ENCODE peak calls at places on chromosomes 1 and 21, in six cellular contexts. Z is fibroblast of pulmonary artery, X is AG04449, A is GM06990, Q is endothelial cell of umbilical vein, F is fibroblast of lung. K is an unnamed sample.

GRCh38 chr1:2935766-2936390 is 85.4 kb upstream of the ACTRT2 start:
- DNase-seq in Z (no peak), X (no peak), A (no peak), Q (no peak), F (no peak), K (no peak)

GRCh38 chr1:21633992-21634475 is 35.1 kb downstream of the RAP1GAP start:
- DNase-seq in Z (no peak), X (no peak), A (no peak), Q (no peak), F (no peak), K (no peak)

GRCh38 chr1:184457500-184457899 is 70.7 kb downstream of the C1orf21 start:
- DNase-seq in Z (peak), X (peak), A (no peak), Q (no peak), F (no peak), K (no peak)

GRCh38 chr1:188128761-188129160 is 1300.0 kb downstream of the PLA2G4A start:
- DNase-seq in Z (peak), X (no peak), A (no peak), Q (peak), F (no peak), K (no peak)

GRCh38 chr1:227935826-227936225 is 11.9 kb downstream of the WNT9A start:
- DNase-seq in Z (no peak), X (no peak), A (no peak), Q (no peak), F (no peak), K (no peak)

GRCh38 chr1:173868266-173869107 is at the start of gene ZBTB37:
- DNase-seq in Z (peak), X (no peak), A (peak), Q (peak), F (peak), K (no peak)

GRCh38 chr1:180848191-180848590 is 64.5 kb upstream of the KIAA1614 start:
- DNase-seq in Z (no peak), X (no peak), A (no peak), Q (no peak), F (no peak), K (no peak)

GRCh38 chr1:107494061-107494460 is 353.2 kb downstream of the NTNG1 start:
- DNase-seq in Z (no peak), X (no peak), A (no peak), Q (no peak), F (no peak), K (no peak)

GRCh38 chr1:230972855-230973271 is 5.8 kb downstream of the TTC13 start:
- DNase-seq in Z (no peak), X (no peak), A (peak), Q (peak), F (peak), K (no peak)

DNA sequence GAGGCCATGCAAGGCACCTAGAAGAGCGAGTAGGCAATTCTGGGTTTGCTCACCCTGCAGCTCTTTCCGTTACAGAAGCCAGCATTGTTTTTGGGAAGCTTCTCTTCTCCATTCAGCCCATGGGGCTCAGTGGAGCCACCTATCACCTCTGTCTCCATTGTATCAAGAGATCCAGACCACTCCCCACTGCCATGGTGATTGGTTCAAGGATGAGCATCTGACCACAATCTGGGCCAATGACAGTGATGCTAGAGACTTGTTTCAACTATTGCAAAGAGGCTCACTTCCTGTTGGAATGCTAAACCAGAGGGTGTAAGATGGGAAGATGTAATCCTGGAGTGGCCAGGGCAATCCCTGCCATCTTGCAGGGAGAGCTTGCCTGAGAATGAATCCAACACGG is 6.6 kb downstream of the SPATA21 start:
- DNase-seq in Z (peak), X (no peak), A (no peak), Q (no peak), F (no peak), K (no peak)
- TF ChIP-seq CTCF in Z (no peak), X (no peak), A (no peak), Q (no peak), F (no peak), K (no peak)

DNA sequence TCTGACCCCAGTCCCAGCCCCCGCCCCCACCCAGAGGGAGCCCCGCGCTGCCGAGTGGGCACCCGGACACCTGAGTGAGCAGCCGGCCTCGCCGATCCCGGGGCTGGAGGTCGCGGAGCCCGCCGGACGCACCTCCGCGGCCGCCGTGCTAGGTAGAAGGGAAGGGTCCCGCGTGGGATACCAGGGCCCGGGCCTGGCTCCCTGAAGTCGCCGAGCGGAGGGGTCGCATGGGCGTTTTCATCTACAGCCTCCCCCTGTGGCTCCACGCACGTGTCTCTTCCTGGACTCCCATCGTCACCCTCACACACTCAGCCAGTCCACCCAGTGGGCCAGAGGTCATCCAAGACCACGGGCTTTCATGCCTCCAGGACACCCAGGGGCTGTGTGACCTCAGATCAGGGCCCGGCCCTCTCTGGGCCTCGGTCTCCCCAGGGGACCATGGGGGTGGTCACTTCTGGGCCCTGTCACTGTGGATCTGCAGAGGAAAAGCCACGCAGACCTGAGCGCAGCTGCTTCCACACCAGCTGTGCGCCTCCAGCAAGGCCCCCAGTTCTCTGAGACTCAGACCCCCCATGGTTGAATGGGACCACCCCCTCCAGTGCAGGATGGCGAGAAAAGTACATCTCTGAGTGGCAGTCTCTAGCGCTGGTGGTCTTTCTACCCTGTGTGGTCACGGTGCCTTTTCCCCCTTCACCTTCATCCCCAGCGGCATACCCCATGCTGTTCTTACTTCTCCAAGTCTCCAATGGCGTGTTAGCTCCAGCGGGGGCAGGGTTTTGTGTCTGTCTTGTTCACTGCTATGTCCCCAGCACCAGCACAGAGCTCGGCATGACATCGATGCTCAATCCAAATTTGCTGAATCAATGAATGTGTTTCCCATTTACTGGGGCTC is 574 bp upstream of the SDC3 start:
- DNase-seq in Z (no peak), X (no peak), A (no peak), Q (no peak), F (no peak), K (no peak)
- H3K4me3 ChIP-seq in Z (peak), X (peak), A (no peak), Q (no peak), F (peak), K (peak)

DNA sequence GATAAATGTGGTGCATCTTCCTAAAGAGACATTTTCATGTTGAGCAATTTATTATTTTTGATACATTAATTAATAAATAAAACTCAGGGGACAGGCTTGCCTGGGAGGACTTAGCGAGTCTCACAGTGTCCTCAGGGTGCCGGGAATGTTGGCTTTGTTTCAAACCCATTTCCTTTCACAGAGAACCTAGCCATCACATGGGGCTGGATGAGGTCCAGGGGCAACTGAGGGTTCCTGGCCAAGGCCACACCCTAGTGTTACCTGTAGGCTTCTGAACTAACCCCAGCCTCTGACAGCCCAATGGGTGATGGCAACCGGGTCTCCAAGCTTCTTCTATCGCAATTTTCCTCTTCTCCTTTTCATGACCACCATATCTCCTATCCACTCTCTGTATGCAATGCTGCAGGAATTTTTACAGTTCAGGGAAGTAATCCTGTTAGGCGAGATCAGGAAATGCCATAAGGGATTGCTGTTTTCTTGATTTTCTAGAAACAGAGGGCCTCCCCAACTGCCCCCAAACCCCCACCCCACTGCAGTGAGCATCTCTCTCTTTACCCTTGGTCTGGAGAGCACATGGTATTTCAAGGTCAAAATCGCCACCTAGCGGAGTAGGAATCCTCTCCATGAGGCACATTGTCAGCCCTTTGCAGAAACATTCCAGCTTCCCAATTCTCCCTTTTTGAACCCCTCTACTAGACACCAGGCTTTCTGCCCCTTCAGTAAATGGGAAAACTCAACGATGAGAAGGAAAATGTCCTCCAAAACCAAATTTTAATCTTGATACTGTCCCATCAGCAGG is 22.1 kb upstream of the SMYD3 start:
- DNase-seq in Z (no peak), X (no peak), A (no peak), Q (no peak), F (no peak), K (no peak)
- TF ChIP-seq CTCF in Z (no peak), X (no peak), A (no peak), Q (no peak), F (no peak), K (no peak)

GRCh38 chr1:116329524-116330341 is 43.3 kb upstream of the ATP1A1 start:
- DNase-seq in Z (peak), X (no peak), A (no peak), Q (peak), F (no peak), K (no peak)
- H3K4me3 ChIP-seq in Z (no peak), X (no peak), A (no peak), Q (no peak), F (no peak), K (no peak)

DNA sequence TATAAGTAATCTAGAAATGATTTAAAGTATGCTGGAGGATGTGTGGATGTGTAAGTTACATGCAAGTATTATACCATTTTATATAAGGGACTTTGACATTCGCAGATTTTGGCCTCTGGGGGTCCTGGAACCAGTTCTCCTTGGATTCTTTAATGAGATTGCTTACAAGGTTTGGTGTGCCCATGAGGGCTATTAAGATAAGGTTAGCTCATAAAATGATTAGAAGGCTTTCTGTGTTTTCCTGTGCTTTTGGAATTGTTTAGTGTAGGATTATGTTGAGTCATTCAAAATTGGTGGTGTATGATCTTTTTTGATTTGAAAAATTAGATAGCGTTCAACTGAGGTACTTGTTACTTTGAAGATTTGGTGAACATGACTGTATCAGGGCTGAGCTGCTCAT is 5.6 kb downstream of the USP25 start:
- DNase-seq in Z (no peak), X (no peak), A (no peak), Q (peak), F (no peak), K (no peak)
- TF ChIP-seq CTCF in Z (no peak), X (no peak), A (no peak), Q (no peak), F (no peak), K (no peak)

GRCh38 chr1:86938450-86938849 is 24.0 kb downstream of the HS2ST1 start:
- DNase-seq in Z (no peak), X (no peak), A (no peak), Q (no peak), F (no peak), K (no peak)
- H3K4me3 ChIP-seq in Z (no peak), X (no peak), A (no peak), Q (no peak), F (no peak), K (no peak)

GRCh38 chr1:145847827-145848226 is 2.4 kb downstream of the NUDT17 start:
- DNase-seq in Z (no peak), X (no peak), A (no peak), Q (no peak), F (no peak), K (no peak)

GRCh38 chr1:145845144-145845513 is 301 bp upstream of the NUDT17 start:
- DNase-seq in Z (no peak), X (no peak), A (no peak), Q (no peak), F (no peak), K (no peak)

GRCh38 chr1:145849356-145850165 is 4.1 kb downstream of the NUDT17 start:
- DNase-seq in Z (peak), X (no peak), A (no peak), Q (peak), F (peak), K (no peak)

GRCh38 chr1:145846191-145846590 is 761 bp downstream of the NUDT17 start:
- DNase-seq in Z (peak), X (no peak), A (peak), Q (peak), F (peak), K (peak)

DNA sequence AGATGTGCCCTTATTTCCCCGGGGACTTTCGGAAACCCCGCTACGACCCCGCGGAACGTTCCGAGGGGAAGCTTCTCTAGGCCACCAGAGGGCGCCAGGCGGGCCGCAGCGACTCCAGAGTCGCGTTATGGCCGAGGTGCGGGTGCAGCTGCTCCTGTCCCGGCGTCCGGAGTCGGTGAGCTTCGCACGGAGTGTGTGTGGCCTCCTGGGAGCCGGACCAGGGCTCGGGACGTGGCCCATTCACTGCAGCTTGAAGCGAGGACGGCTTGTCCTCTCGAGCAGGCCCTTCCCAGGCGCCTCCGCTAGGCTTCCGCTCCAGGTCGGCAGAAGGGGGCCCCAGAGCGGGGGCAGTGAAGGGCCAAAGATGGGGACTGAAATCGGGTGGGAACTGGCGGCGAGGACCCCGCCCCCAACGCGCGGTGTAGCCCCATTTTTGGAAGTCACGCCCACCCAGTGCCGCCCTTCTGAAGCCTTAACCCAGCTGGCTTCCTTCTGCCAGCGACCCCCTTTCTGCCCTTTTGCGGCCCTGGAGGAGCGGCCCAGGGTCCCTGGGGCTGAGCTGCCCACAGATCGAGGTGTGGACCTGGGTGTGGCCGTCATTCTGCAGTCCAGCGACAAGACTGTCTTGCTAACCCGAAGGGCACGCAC is at the start of gene NUDT17:
- DNase-seq in Z (peak), X (no peak), A (peak), Q (peak), F (peak), K (peak)
- TF ChIP-seq CTCF in Z (peak), X (peak), A (peak), Q (peak), F (peak), K (peak)

K was measured in astrocyte of the cerebellum.